ENCODE peak calls at places on chromosomes 2 and 18, in nine cellular contexts. K, N, D, Z, P, X, V, L and I are unnamed samples.

GRCh38 chr2:135563793-135564192 is 32.5 kb downstream of the R3HDM1 start:
- DNase-seq in K (peak), V (no peak), N (no peak), X (no peak), L (no peak), Z (no peak), D (no peak), P (no peak), I (peak)

GRCh38 chr2:160142472-160142871 is 57.6 kb downstream of the ITGB6 start:
- DNase-seq in L (no peak), Z (no peak), X (no peak), K (no peak), P (no peak), V (no peak), D (no peak), N (no peak), I (peak)

GRCh38 chr2:105919826-105920225 is 175.1 kb downstream of the NCK2 start:
- DNase-seq in P (no peak), D (no peak), X (peak), V (peak), Z (peak), L (peak), N (peak), K (peak), I (peak)

GRCh38 chr2:67845557-67846114 is 217.2 kb downstream of the C1D start:
- DNase-seq in V (no peak), Z (no peak), K (peak), D (no peak), P (no peak), X (no peak), N (no peak), L (peak), I (no peak)

GRCh38 chr2:2910259-2910658 is 467.4 kb downstream of the EIPR1 start:
- DNase-seq in V (no peak), L (no peak), P (no peak), K (no peak), N (no peak), X (no peak), Z (no peak), D (no peak), I (no peak)

GRCh38 chr2:65396348-65397026 is 35.9 kb downstream of the SPRED2 start:
- DNase-seq in Z (no peak), V (no peak), L (no peak), D (no peak), X (peak), K (peak), P (no peak), N (peak), I (no peak)

GRCh38 chr2:187519419-187520120 is 34.7 kb downstream of the TFPI start:
- DNase-seq in N (no peak), D (no peak), P (no peak), V (no peak), K (no peak), Z (no peak), X (no peak), L (no peak), I (no peak)

GRCh38 chr18:49833804-49834203 is 20.5 kb upstream of the ACAA2 start:
- DNase-seq in L (no peak), D (no peak), N (no peak), V (no peak), X (no peak), Z (no peak), K (no peak), P (no peak), I (no peak)

GRCh38 chr2:138919336-138919735 is 139.1 kb upstream of the NXPH2 start:
- DNase-seq in L (no peak), X (no peak), D (no peak), N (no peak), Z (no peak), P (no peak), K (no peak), V (no peak), I (no peak)

GRCh38 chr18:13889661-13890060 is 25.7 kb downstream of the MC2R start:
- DNase-seq in P (no peak), V (no peak), L (peak), D (no peak), X (no peak), N (no peak), K (no peak), Z (no peak), I (no peak)

GRCh38 chr2:226002438-226002837 is 602.9 kb downstream of the NYAP2 start:
- DNase-seq in L (peak), Z (no peak), K (peak), X (peak), P (no peak), N (peak), D (peak), V (peak), I (peak)

GRCh38 chr2:225319872-225320271 is 79.6 kb upstream of the NYAP2 start:
- DNase-seq in P (no peak), K (no peak), X (no peak), V (no peak), Z (no peak), D (no peak), N (no peak), L (no peak), I (no peak)

GRCh38 chr2:176592230-176592629 is 323.0 kb downstream of the MTX2 start:
- DNase-seq in N (no peak), K (no peak), P (no peak), D (no peak), X (no peak), V (no peak), Z (no peak), L (no peak), I (no peak)

GRCh38 chr2:66080136-66080535 is 354.8 kb upstream of the MEIS1 start:
- DNase-seq in V (no peak), X (no peak), P (no peak), L (no peak), D (no peak), N (no peak), Z (no peak), K (no peak), I (no peak)